ENCODE peak calls at places on chromosome 14, in eight cellular contexts. One of them, this sample, is unnamed.

GRCh38 chr14:101477648-101478047 is 83.6 kb upstream of the DIO3 start:
- DNase-seq in activated naive CD8-positive, alpha-beta T cell treated with anti-CD3 and anti-CD28 coated beads, Interleukin-2, amount 50 U/mL, for 24 hours: no peak
- DNase-seq in Right ventricle myocardium superior: no peak
- DNase-seq in HuH-7: no peak
- DNase-seq in kidney glomerular epithelial cell: peak
- DNase-seq in mesendoderm: no peak
- DNase-seq in CD4-positive, CD25-positive, alpha-beta regulatory T cell: no peak
- DNase-seq in HTR-8/SVneo: no peak
- DNase-seq in this sample: no peak

GRCh38 chr14:91170504-91171121 is 56.7 kb downstream of the DGLUCY start:
- DNase-seq in CD4-positive, CD25-positive, alpha-beta regulatory T cell: no peak
- DNase-seq in Right ventricle myocardium superior: peak
- DNase-seq in HuH-7: no peak
- DNase-seq in HTR-8/SVneo: no peak
- DNase-seq in mesendoderm: no peak
- DNase-seq in kidney glomerular epithelial cell: no peak
- DNase-seq in activated naive CD8-positive, alpha-beta T cell treated with anti-CD3 and anti-CD28 coated beads, Interleukin-2, amount 50 U/mL, for 24 hours: no peak
- DNase-seq in this sample: no peak

GRCh38 chr14:88013750-88014349 is 8.9 kb downstream of the GPR65 start:
- DNase-seq in Right ventricle myocardium superior: peak
- DNase-seq in HTR-8/SVneo: peak
- DNase-seq in kidney glomerular epithelial cell: peak
- DNase-seq in CD4-positive, CD25-positive, alpha-beta regulatory T cell: peak
- DNase-seq in HuH-7: peak
- DNase-seq in mesendoderm: peak
- DNase-seq in activated naive CD8-positive, alpha-beta T cell treated with anti-CD3 and anti-CD28 coated beads, Interleukin-2, amount 50 U/mL, for 24 hours: no peak
- DNase-seq in this sample: peak

GRCh38 chr14:54699735-54700134 is 132.8 kb downstream of the SAMD4A start:
- DNase-seq in activated naive CD8-positive, alpha-beta T cell treated with anti-CD3 and anti-CD28 coated beads, Interleukin-2, amount 50 U/mL, for 24 hours: no peak
- DNase-seq in Right ventricle myocardium superior: no peak
- DNase-seq in CD4-positive, CD25-positive, alpha-beta regulatory T cell: no peak
- DNase-seq in HTR-8/SVneo: no peak
- DNase-seq in mesendoderm: no peak
- DNase-seq in kidney glomerular epithelial cell: no peak
- DNase-seq in HuH-7: no peak
- DNase-seq in this sample: no peak

GRCh38 chr14:70193396-70193795 is 4.6 kb upstream of the SLC8A3 start:
- DNase-seq in Right ventricle myocardium superior: no peak
- DNase-seq in HuH-7: no peak
- DNase-seq in kidney glomerular epithelial cell: no peak
- DNase-seq in CD4-positive, CD25-positive, alpha-beta regulatory T cell: no peak
- DNase-seq in activated naive CD8-positive, alpha-beta T cell treated with anti-CD3 and anti-CD28 coated beads, Interleukin-2, amount 50 U/mL, for 24 hours: no peak
- DNase-seq in mesendoderm: no peak
- DNase-seq in HTR-8/SVneo: no peak
- DNase-seq in this sample: no peak

GRCh38 chr14:61569783-61570182 is 125.5 kb upstream of the HIF1A start:
- DNase-seq in HTR-8/SVneo: peak
- DNase-seq in activated naive CD8-positive, alpha-beta T cell treated with anti-CD3 and anti-CD28 coated beads, Interleukin-2, amount 50 U/mL, for 24 hours: peak
- DNase-seq in mesendoderm: no peak
- DNase-seq in CD4-positive, CD25-positive, alpha-beta regulatory T cell: no peak
- DNase-seq in HuH-7: no peak
- DNase-seq in kidney glomerular epithelial cell: peak
- DNase-seq in Right ventricle myocardium superior: peak
- DNase-seq in this sample: peak

GRCh38 chr14:61475316-61475715 is 153.9 kb downstream of the PRKCH start:
- DNase-seq in activated naive CD8-positive, alpha-beta T cell treated with anti-CD3 and anti-CD28 coated beads, Interleukin-2, amount 50 U/mL, for 24 hours: no peak
- DNase-seq in CD4-positive, CD25-positive, alpha-beta regulatory T cell: no peak
- DNase-seq in mesendoderm: peak
- DNase-seq in Right ventricle myocardium superior: no peak
- DNase-seq in HTR-8/SVneo: peak
- DNase-seq in kidney glomerular epithelial cell: peak
- DNase-seq in HuH-7: peak
- DNase-seq in this sample: no peak

GRCh38 chr14:96053236-96053599 is 14.1 kb downstream of the C14orf132 start:
- DNase-seq in HuH-7: no peak
- DNase-seq in HTR-8/SVneo: no peak
- DNase-seq in CD4-positive, CD25-positive, alpha-beta regulatory T cell: no peak
- DNase-seq in mesendoderm: no peak
- DNase-seq in activated naive CD8-positive, alpha-beta T cell treated with anti-CD3 and anti-CD28 coated beads, Interleukin-2, amount 50 U/mL, for 24 hours: no peak
- DNase-seq in kidney glomerular epithelial cell: no peak
- DNase-seq in Right ventricle myocardium superior: no peak
- DNase-seq in this sample: no peak

GRCh38 chr14:104378636-104379225 is 200.8 kb upstream of the C14orf180 start:
- DNase-seq in CD4-positive, CD25-positive, alpha-beta regulatory T cell: no peak
- DNase-seq in HuH-7: no peak
- DNase-seq in kidney glomerular epithelial cell: no peak
- DNase-seq in activated naive CD8-positive, alpha-beta T cell treated with anti-CD3 and anti-CD28 coated beads, Interleukin-2, amount 50 U/mL, for 24 hours: no peak
- DNase-seq in Right ventricle myocardium superior: peak
- DNase-seq in mesendoderm: no peak
- DNase-seq in HTR-8/SVneo: no peak
- DNase-seq in this sample: no peak

GRCh38 chr14:30427401-30427800 is 131.6 kb upstream of the G2E3 start:
- DNase-seq in activated naive CD8-positive, alpha-beta T cell treated with anti-CD3 and anti-CD28 coated beads, Interleukin-2, amount 50 U/mL, for 24 hours: no peak
- DNase-seq in kidney glomerular epithelial cell: no peak
- DNase-seq in HTR-8/SVneo: no peak
- DNase-seq in CD4-positive, CD25-positive, alpha-beta regulatory T cell: no peak
- DNase-seq in mesendoderm: no peak
- DNase-seq in HuH-7: no peak
- DNase-seq in Right ventricle myocardium superior: no peak
- DNase-seq in this sample: no peak

GRCh38 chr14:49212721-49213120 is 373.5 kb downstream of the RPS29 start:
- DNase-seq in activated naive CD8-positive, alpha-beta T cell treated with anti-CD3 and anti-CD28 coated beads, Interleukin-2, amount 50 U/mL, for 24 hours: no peak
- DNase-seq in HTR-8/SVneo: no peak
- DNase-seq in Right ventricle myocardium superior: no peak
- DNase-seq in mesendoderm: no peak
- DNase-seq in HuH-7: no peak
- DNase-seq in CD4-positive, CD25-positive, alpha-beta regulatory T cell: no peak
- DNase-seq in kidney glomerular epithelial cell: no peak
- DNase-seq in this sample: no peak

GRCh38 chr14:34081576-34082136 is 130.8 kb upstream of the EGLN3 start:
- DNase-seq in CD4-positive, CD25-positive, alpha-beta regulatory T cell: no peak
- DNase-seq in HTR-8/SVneo: peak
- DNase-seq in HuH-7: no peak
- DNase-seq in mesendoderm: no peak
- DNase-seq in kidney glomerular epithelial cell: peak
- DNase-seq in Right ventricle myocardium superior: no peak
- DNase-seq in activated naive CD8-positive, alpha-beta T cell treated with anti-CD3 and anti-CD28 coated beads, Interleukin-2, amount 50 U/mL, for 24 hours: no peak
- DNase-seq in this sample: no peak

GRCh38 chr14:73743431-73743931 is 29.3 kb upstream of the PNMA1 start:
- DNase-seq in HTR-8/SVneo: no peak
- DNase-seq in Right ventricle myocardium superior: peak
- DNase-seq in activated naive CD8-positive, alpha-beta T cell treated with anti-CD3 and anti-CD28 coated beads, Interleukin-2, amount 50 U/mL, for 24 hours: peak
- DNase-seq in kidney glomerular epithelial cell: no peak
- DNase-seq in CD4-positive, CD25-positive, alpha-beta regulatory T cell: peak
- DNase-seq in mesendoderm: no peak
- DNase-seq in HuH-7: no peak
- DNase-seq in this sample: peak

GRCh38 chr14:89572566-89573398 is 155.7 kb upstream of the FOXN3 start:
- DNase-seq in mesendoderm: no peak
- DNase-seq in Right ventricle myocardium superior: no peak
- DNase-seq in CD4-positive, CD25-positive, alpha-beta regulatory T cell: no peak
- DNase-seq in HuH-7: no peak
- DNase-seq in kidney glomerular epithelial cell: no peak
- DNase-seq in activated naive CD8-positive, alpha-beta T cell treated with anti-CD3 and anti-CD28 coated beads, Interleukin-2, amount 50 U/mL, for 24 hours: no peak
- DNase-seq in HTR-8/SVneo: no peak
- DNase-seq in this sample: no peak

GRCh38 chr14:22280497-22281321 is 308.3 kb downstream of the DAD1 start:
- DNase-seq in HTR-8/SVneo: no peak
- DNase-seq in CD4-positive, CD25-positive, alpha-beta regulatory T cell: no peak
- DNase-seq in HuH-7: no peak
- DNase-seq in kidney glomerular epithelial cell: no peak
- DNase-seq in Right ventricle myocardium superior: no peak
- DNase-seq in activated naive CD8-positive, alpha-beta T cell treated with anti-CD3 and anti-CD28 coated beads, Interleukin-2, amount 50 U/mL, for 24 hours: no peak
- DNase-seq in mesendoderm: no peak
- DNase-seq in this sample: no peak

GRCh38 chr14:53124778-53125177 is 28.3 kb downstream of the DDHD1 start:
- DNase-seq in kidney glomerular epithelial cell: no peak
- DNase-seq in activated naive CD8-positive, alpha-beta T cell treated with anti-CD3 and anti-CD28 coated beads, Interleukin-2, amount 50 U/mL, for 24 hours: no peak
- DNase-seq in CD4-positive, CD25-positive, alpha-beta regulatory T cell: no peak
- DNase-seq in HuH-7: no peak
- DNase-seq in mesendoderm: no peak
- DNase-seq in HTR-8/SVneo: no peak
- DNase-seq in Right ventricle myocardium superior: no peak
- DNase-seq in this sample: no peak

GRCh38 chr14:90575336-90575735 is 178.5 kb downstream of the CALM1 start:
- DNase-seq in HuH-7: no peak
- DNase-seq in mesendoderm: no peak
- DNase-seq in CD4-positive, CD25-positive, alpha-beta regulatory T cell: no peak
- DNase-seq in kidney glomerular epithelial cell: no peak
- DNase-seq in activated naive CD8-positive, alpha-beta T cell treated with anti-CD3 and anti-CD28 coated beads, Interleukin-2, amount 50 U/mL, for 24 hours: no peak
- DNase-seq in Right ventricle myocardium superior: no peak
- DNase-seq in HTR-8/SVneo: no peak
- DNase-seq in this sample: no peak

GRCh38 chr14:36579573-36580140 is 2.8 kb downstream of the NKX2-8 start:
- DNase-seq in activated naive CD8-positive, alpha-beta T cell treated with anti-CD3 and anti-CD28 coated beads, Interleukin-2, amount 50 U/mL, for 24 hours: no peak
- DNase-seq in kidney glomerular epithelial cell: no peak
- DNase-seq in mesendoderm: peak
- DNase-seq in CD4-positive, CD25-positive, alpha-beta regulatory T cell: no peak
- DNase-seq in HuH-7: no peak
- DNase-seq in HTR-8/SVneo: no peak
- DNase-seq in Right ventricle myocardium superior: no peak
- DNase-seq in this sample: no peak

This sample was measured in GF-D8.